ENCODE peak calls at places on chromosome 4, in ten cellular contexts. R is neural progenitor cell, Y is mucosa of descending colon, A is AG04449, U is ascending aorta, V is HFF-Myc, M is astrocyte of the cerebellum, T is uterus, W is tibial artery, K is K562. J is an unnamed sample.

GRCh38 chr4:38236503-38236902 is 276.3 kb downstream of the PTTG2 start:
- DNase-seq in W (no peak), K (no peak), T (no peak), R (no peak), U (no peak), A (no peak), V (no peak), Y (no peak), M (no peak), J (no peak)

GRCh38 chr4:20889901-20890300 is 189.6 kb downstream of the PACRGL start:
- DNase-seq in K (no peak), A (no peak), W (no peak), R (no peak), T (no peak), M (no peak), U (no peak), Y (no peak), V (no peak), J (no peak)

GRCh38 chr4:139392797-139393196 is 61.1 kb upstream of the RAB33B start:
- DNase-seq in A (no peak), K (no peak), Y (no peak), M (no peak), U (no peak), V (no peak), W (no peak), R (no peak), T (no peak), J (no peak)

GRCh38 chr4:10333942-10334341 is 123.3 kb downstream of the ZNF518B start:
- DNase-seq in R (no peak), Y (no peak), U (no peak), M (no peak), T (no peak), V (no peak), W (no peak), K (no peak), A (no peak), J (no peak)

GRCh38 chr4:163367651-163368050 is 24.0 kb downstream of the NPY5R start:
- DNase-seq in W (no peak), V (no peak), U (no peak), R (no peak), T (no peak), A (no peak), K (no peak), M (no peak), Y (no peak), J (no peak)

GRCh38 chr4:95998311-95998710 is 158.4 kb downstream of the PDHA2 start:
- DNase-seq in Y (no peak), M (no peak), A (no peak), V (no peak), U (no peak), T (no peak), R (no peak), W (no peak), K (no peak), J (no peak)

GRCh38 chr4:44019721-44020120 is 428.9 kb downstream of the KCTD8 start:
- DNase-seq in T (no peak), R (no peak), K (no peak), A (no peak), Y (no peak), M (no peak), W (no peak), V (no peak), U (no peak), J (no peak)

GRCh38 chr4:824461-825062 is 1.4 kb downstream of the CPLX1 start:
- DNase-seq in K (no peak), M (no peak), U (peak), A (no peak), W (no peak), R (peak), T (no peak), V (no peak), Y (peak), J (no peak)

GRCh38 chr4:22190855-22191254 is 242.3 kb upstream of the KCNIP4 start:
- DNase-seq in A (peak), U (no peak), V (peak), M (peak), R (no peak), K (no peak), T (no peak), Y (no peak), W (no peak), J (no peak)

GRCh38 chr4:117495802-117496201 is 410.4 kb upstream of the TRAM1L1 start:
- DNase-seq in Y (no peak), T (no peak), V (no peak), M (no peak), U (no peak), W (no peak), R (no peak), K (no peak), A (no peak), J (no peak)

GRCh38 chr4:57154926-57155325 is 44.7 kb upstream of the IGFBP7 start:
- DNase-seq in M (no peak), W (no peak), U (no peak), T (no peak), Y (no peak), K (no peak), R (no peak), V (no peak), A (no peak), J (no peak)

GRCh38 chr4:145881991-145882390 is 56.6 kb downstream of the ZNF827 start:
- DNase-seq in R (no peak), U (no peak), T (no peak), A (no peak), W (no peak), Y (peak), K (no peak), M (no peak), V (no peak), J (no peak)

GRCh38 chr4:169251291-169252235 is 19.2 kb downstream of the SH3RF1 start:
- DNase-seq in K (no peak), T (no peak), V (no peak), M (no peak), Y (no peak), W (no peak), R (peak), U (no peak), A (no peak), J (no peak)

GRCh38 chr4:105170703-105171102 is 24.0 kb downstream of the TET2 start:
- DNase-seq in M (no peak), R (no peak), U (no peak), W (no peak), V (no peak), T (no peak), Y (no peak), A (no peak), K (no peak), J (no peak)

GRCh38 chr4:165635261-165635838 is 237.7 kb upstream of the TLL1 start:
- DNase-seq in U (no peak), M (no peak), V (no peak), R (peak), W (no peak), T (no peak), A (no peak), Y (no peak), K (no peak), J (no peak)

GRCh38 chr4:34422472-34422871 is 1821.8 kb downstream of the ARAP2 start:
- DNase-seq in T (no peak), W (no peak), Y (no peak), R (peak), A (no peak), V (peak), M (peak), K (no peak), U (no peak), J (no peak)

GRCh38 chr4:119037709-119038463 is 97.7 kb upstream of the MYOZ2 start:
- DNase-seq in A (no peak), U (no peak), V (no peak), R (no peak), K (no peak), W (no peak), Y (no peak), M (no peak), T (no peak), J (no peak)

GRCh38 chr4:96736352-96736889 is 896.5 kb downstream of the PDHA2 start:
- DNase-seq in W (no peak), U (no peak), Y (no peak), T (no peak), R (peak), A (no peak), M (peak), V (no peak), K (no peak), J (no peak)

GRCh38 chr4:184347251-184348239 is 126.8 kb downstream of the IRF2 start:
- DNase-seq in R (peak), A (no peak), U (peak), Y (peak), M (peak), T (no peak), K (peak), V (no peak), W (no peak), J (peak)

GRCh38 chr4:40055873-40056721 is 553 bp upstream of the N4BP2 start:
- DNase-seq in Y (peak), U (peak), T (peak), M (peak), W (peak), V (peak), R (peak), A (peak), K (peak), J (peak)

GRCh38 chr4:13599159-13599558 is 28.4 kb downstream of the BOD1L1 start:
- DNase-seq in T (no peak), Y (no peak), W (no peak), K (no peak), A (no peak), U (no peak), M (no peak), R (peak), V (no peak), J (no peak)

GRCh38 chr4:40395166-40395900 is 60.2 kb downstream of the CHRNA9 start:
- DNase-seq in R (no peak), W (no peak), Y (no peak), A (no peak), T (no peak), V (no peak), U (no peak), K (no peak), M (no peak), J (no peak)

GRCh38 chr4:24799196-24799543 is 3.8 kb downstream of the SOD3 start:
- DNase-seq in V (no peak), Y (no peak), A (no peak), T (no peak), R (no peak), K (no peak), W (no peak), M (no peak), U (no peak), J (no peak)
- H3K4me3 ChIP-seq in V (no peak), Y (no peak), A (no peak), T (no peak), R (no peak), K (no peak), W (no peak), M (no peak), U (no peak), J (no peak)

GRCh38 chr4:5387457-5387856 is 320.9 kb downstream of the EVC2 start:
- DNase-seq in M (no peak), U (no peak), T (no peak), A (no peak), W (no peak), Y (no peak), R (no peak), V (no peak), K (no peak), J (no peak)
- TF ChIP-seq CTCF in M (no peak), U (no peak), T (no peak), A (no peak), W (no peak), Y (no peak), R (no peak), V (peak), K (no peak), J (no peak)

GRCh38 chr4:123811763-123812390 is 415.3 kb downstream of the SPRY1 start:
- DNase-seq in W (no peak), M (no peak), V (no peak), T (no peak), U (no peak), Y (no peak), A (no peak), K (no peak), R (no peak), J (no peak)
- H3K4me3 ChIP-seq in W (no peak), M (no peak), V (no peak), T (no peak), U (no peak), Y (no peak), A (no peak), K (no peak), R (no peak), J (no peak)

DNA sequence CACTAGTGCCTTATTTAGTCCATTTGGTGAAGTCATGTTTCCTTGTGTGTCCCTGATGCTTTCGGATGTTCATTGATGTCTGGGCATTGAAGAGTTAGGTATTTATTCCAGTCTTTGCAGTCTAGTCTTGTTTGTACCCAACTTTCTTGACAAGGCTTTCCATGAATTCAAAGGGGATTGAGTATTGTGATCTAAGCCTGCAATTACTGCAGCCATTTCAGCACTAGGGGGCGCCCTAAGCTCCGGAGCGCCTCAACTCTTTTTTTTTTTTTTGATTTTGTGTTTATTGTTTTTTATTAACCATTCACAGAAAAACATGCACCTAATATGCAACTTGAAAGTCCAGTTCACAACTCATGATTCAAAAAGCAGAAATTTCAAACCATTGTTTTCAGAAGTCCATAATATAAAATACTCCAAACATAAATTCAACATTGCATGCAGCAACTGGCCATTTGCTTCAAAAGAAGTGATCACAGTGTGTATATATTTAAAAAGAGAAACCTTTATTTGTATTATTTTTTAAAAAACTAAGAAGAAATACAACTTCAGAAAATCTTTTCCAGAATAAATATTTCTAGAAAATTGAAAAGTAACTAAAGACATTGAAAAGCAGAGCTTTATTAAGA is 59.2 kb downstream of the PTPN13 start:
- DNase-seq in R (no peak), U (no peak), W (no peak), V (no peak), T (no peak), Y (no peak), K (peak), M (no peak), A (no peak), J (no peak)
- TF ChIP-seq CTCF in R (peak), U (no peak), W (no peak), V (peak), T (no peak), Y (no peak), K (peak), M (no peak), A (no peak), J (no peak)

DNA sequence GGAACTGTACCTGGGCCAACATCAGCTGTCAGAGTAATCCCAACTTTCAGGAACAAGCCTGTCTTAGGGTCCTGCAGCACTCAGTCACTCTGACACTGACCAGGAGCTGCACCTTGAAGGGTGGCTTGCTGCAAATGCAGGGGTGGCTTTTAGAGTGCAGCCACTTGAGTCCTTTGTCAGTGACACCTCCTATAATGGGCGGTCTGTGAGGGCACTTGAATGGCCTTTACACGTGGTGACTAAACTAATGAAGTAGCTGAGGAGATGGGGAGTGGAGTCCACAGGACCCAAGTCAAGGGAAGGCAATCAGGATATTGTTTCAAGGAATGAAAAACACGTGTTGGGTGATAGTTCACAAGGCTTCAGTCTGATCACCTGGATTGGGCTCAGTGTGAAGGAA is 11.1 kb upstream of the LNX1 start:
- DNase-seq in K (no peak), R (no peak), A (no peak), M (no peak), U (no peak), Y (no peak), T (no peak), W (no peak), V (no peak), J (no peak)
- H3K4me3 ChIP-seq in K (no peak), R (no peak), A (no peak), M (no peak), U (no peak), Y (no peak), T (no peak), W (no peak), V (no peak), J (no peak)

GRCh38 chr4:72463724-72464123 is 105.3 kb downstream of the ADAMTS3 start:
- DNase-seq in U (no peak), W (no peak), R (no peak), V (no peak), A (no peak), T (no peak), Y (no peak), M (no peak), K (no peak), J (no peak)

GRCh38 chr4:72471816-72472215 is 97.2 kb downstream of the ADAMTS3 start:
- DNase-seq in A (no peak), U (no peak), V (no peak), W (no peak), K (no peak), M (no peak), T (no peak), Y (no peak), R (peak), J (no peak)

GRCh38 chr4:72467633-72468032 is 101.4 kb downstream of the ADAMTS3 start:
- DNase-seq in R (no peak), V (no peak), A (no peak), Y (no peak), K (no peak), T (no peak), U (no peak), W (no peak), M (no peak), J (no peak)

GRCh38 chr4:72473434-72473900 is 95.6 kb downstream of the ADAMTS3 start:
- DNase-seq in R (no peak), Y (no peak), T (no peak), U (no peak), M (peak), W (no peak), K (peak), A (no peak), V (no peak), J (no peak)

GRCh38 chr4:72468904-72469502 is 100.0 kb downstream of the ADAMTS3 start:
- DNase-seq in R (peak), U (no peak), M (peak), Y (no peak), K (no peak), W (no peak), V (no peak), T (no peak), A (no peak), J (no peak)
- TF ChIP-seq CTCF in R (peak), U (peak), M (no peak), Y (no peak), K (peak), W (peak), V (peak), T (peak), A (peak), J (peak)

DNA sequence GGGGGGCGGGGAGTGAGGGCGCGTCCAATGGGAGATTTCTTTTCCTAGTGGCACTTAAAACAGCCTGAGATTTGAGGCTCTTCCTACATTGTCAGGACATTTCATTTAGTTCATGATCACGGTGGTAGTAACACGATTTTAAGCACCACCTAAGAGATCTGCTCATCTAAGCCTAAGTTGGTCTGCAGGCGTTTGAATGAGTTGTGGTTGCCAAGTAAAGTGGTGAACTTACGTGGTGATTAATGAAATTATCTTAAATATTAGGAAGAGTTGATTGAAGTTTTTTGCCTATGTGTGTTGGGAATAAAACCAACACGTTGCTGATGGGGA is 1.1 kb downstream of the HTT start:
- DNase-seq in V (no peak), R (no peak), K (peak), U (no peak), Y (no peak), A (no peak), M (no peak), W (no peak), T (no peak), J (no peak)
- H3K4me3 ChIP-seq in V (peak), R (peak), K (peak), U (peak), Y (peak), A (peak), M (peak), W (peak), T (peak), J (peak)

DNA sequence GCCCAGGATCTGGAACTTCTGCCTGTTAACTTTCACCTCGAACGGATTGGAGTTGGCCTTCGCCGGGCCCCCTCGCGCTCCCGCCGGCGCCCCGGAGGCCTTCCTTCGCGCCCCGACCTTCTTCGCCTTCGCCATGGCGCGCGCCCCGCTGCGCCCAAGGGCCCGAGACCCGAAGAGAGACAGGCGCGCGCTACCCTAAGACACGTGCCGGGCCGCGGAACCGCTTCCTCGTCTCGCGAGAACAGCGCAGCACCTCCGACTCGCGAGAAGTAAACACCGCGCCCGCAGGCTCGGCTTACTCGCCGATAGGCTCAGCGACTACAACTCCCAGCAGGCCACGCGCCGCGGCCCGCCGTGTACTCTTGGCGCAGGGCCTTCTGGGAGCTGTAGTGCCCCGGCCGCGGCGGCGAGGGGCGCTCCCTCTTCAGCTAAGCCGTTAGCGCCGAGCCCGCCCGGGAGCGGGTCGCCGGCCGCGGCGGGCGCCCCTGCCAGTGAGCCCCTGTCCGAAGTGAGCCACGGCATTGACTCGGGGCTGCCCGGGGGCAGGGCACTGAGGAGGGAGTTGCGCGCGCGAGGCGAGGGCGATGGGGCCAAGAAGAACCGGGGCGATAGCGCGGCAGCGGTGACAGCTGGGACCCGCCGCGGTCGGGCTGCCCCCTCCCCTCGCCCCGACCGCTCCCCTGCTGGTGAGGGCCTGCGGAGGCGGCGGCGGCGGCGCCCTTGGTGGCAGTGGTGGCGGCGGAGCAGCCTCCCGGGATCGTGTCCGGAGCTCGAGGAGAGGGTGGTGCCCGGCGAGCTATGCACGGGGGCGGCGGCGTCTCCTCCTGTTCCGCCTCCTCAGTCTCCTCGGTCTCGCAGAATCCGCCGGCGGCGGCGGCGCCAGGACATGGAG is at the start of the genes GRK4 and NOP14:
- DNase-seq in Y (peak), A (peak), T (peak), V (peak), U (peak), K (peak), W (peak), R (peak), M (peak), J (peak)
- TF ChIP-seq CTCF in Y (peak), A (peak), T (peak), V (peak), U (peak), K (peak), W (no peak), R (peak), M (peak), J (peak)

DNA sequence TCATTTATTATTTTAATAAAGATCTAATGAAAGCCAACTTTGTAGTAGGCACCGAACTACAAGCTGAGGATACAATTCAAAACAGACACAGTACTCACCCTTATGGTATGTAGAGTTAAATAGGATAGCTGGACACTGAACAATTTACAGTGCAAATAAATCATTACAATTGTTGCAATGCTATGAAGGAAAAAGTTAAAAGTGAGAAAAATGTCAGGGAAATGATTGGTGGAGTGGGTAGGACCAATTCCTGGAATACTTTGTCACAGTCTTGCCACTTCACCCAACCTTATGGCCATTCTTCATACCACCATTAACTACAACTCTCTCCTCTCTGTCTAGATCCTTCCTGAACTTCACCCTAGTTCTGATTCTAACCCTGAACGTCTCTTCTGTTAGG is 70.1 kb upstream of the CCSER1 start:
- DNase-seq in V (no peak), W (no peak), K (no peak), R (no peak), M (no peak), Y (no peak), U (no peak), A (no peak), T (no peak), J (no peak)
- H3K4me3 ChIP-seq in V (no peak), W (no peak), K (no peak), R (no peak), M (no peak), Y (no peak), U (no peak), A (no peak), T (no peak), J (no peak)

GRCh38 chr4:32042486-32042885 is 1322.3 kb downstream of the PCDH7 start:
- DNase-seq in U (no peak), R (no peak), V (no peak), W (no peak), K (no peak), Y (no peak), A (no peak), T (no peak), M (no peak), J (no peak)
- TF ChIP-seq CTCF in U (no peak), R (no peak), V (no peak), W (no peak), K (no peak), Y (no peak), A (no peak), T (no peak), M (no peak), J (no peak)